ENCODE peak calls at places on chromosomes 4 and X, in four cellular contexts. I, X, H and T are unnamed samples.

GRCh38 chrX:123550829-123551228 is 182.0 kb downstream of the THOC2 start:
- DNase-seq in X (no peak), H (no peak), I (no peak), T (no peak)

GRCh38 chr4:56307423-56307822 is 79.9 kb downstream of the AASDH start:
- DNase-seq in H (no peak), X (no peak), I (peak), T (no peak)

GRCh38 chr4:89737888-89738287 is 99.1 kb downstream of the SNCA start:
- DNase-seq in X (peak), I (peak), H (no peak), T (no peak)

GRCh38 chrX:71917621-71918341 is 7.1 kb downstream of the NHSL2 start:
- DNase-seq in H (no peak), X (no peak), I (no peak), T (no peak)

GRCh38 chr4:17038510-17039176 is 140.2 kb upstream of the LDB2 start:
- DNase-seq in I (no peak), H (no peak), X (no peak), T (no peak)

GRCh38 chrX:39398215-39398972 is 597.1 kb downstream of the MID1IP1 start:
- DNase-seq in I (no peak), H (no peak), X (no peak), T (no peak)

GRCh38 chr4:82787342-82787741 is 11.3 kb downstream of the SCD5 start:
- DNase-seq in H (no peak), X (no peak), I (peak), T (no peak)

GRCh38 chr4:57249083-57249482 is 138.9 kb upstream of the IGFBP7 start:
- DNase-seq in X (no peak), H (no peak), I (peak), T (no peak)

GRCh38 chr4:19999331-19999730 is 252.4 kb upstream of the SLIT2 start:
- DNase-seq in X (no peak), I (no peak), H (no peak), T (no peak)

GRCh38 chrX:17519349-17519748 is 144.3 kb downstream of the NHS start:
- DNase-seq in X (peak), H (no peak), I (no peak), T (no peak)